ENCODE peak calls at places on chromosomes 13 and 19, in five cellular contexts. X is uterus, Z is cardiac muscle cell, O is HFF-Myc, H is left lung. J is an unnamed sample.

GRCh38 chr13:24288870-24289269 is 20.5 kb upstream of the C1QTNF9 start:
- DNase-seq in X (no peak), Z (no peak), O (no peak), H (no peak), J (no peak)

GRCh38 chr13:106118050-106118449 is 417.4 kb downstream of the EFNB2 start:
- DNase-seq in X (no peak), Z (peak; percentile 16), O (no peak), H (no peak), J (no peak)

GRCh38 chr19:1447944-1448343 is 2.0 kb upstream of the APC2 start:
- DNase-seq in X (no peak), Z (no peak), O (no peak), H (no peak), J (no peak)

GRCh38 chr19:55579766-55580621 is 654 bp downstream of the ZNF579 start:
- DNase-seq in X (no peak), Z (peak; percentile 44), O (no peak), H (peak; percentile 39), J (no peak)

GRCh38 chr13:31968473-31968872 is 63.1 kb upstream of the FRY start:
- DNase-seq in X (peak; percentile 24), Z (peak; percentile 47), O (no peak), H (peak; percentile 64), J (peak; percentile 54)

GRCh38 chr19:8355631-8356402 is 8.1 kb upstream of the ANGPTL4 start:
- DNase-seq in X (peak; percentile 55), Z (peak; percentile 97), O (peak; percentile 90), H (peak; percentile 70), J (no peak)

GRCh38 chr13:97337985-97338384 is 96.0 kb upstream of the RAP2A start:
- DNase-seq in X (no peak), Z (no peak), O (no peak), H (no peak), J (no peak)

GRCh38 chr13:29948246-29948645 is 97.8 kb upstream of the UBL3 start:
- DNase-seq in X (no peak), Z (no peak), O (no peak), H (no peak), J (no peak)

GRCh38 chr19:5562280-5562679 is 5.5 kb downstream of the TINCR start:
- DNase-seq in X (no peak), Z (no peak), O (no peak), H (no peak), J (no peak)

GRCh38 chr13:98535501-98536357 is 41.2 kb downstream of the STK24 start:
- DNase-seq in X (no peak), Z (no peak), O (no peak), H (no peak), J (no peak)

GRCh38 chr19:8506402-8506957 is 4.0 kb upstream of the PRAM1 start:
- DNase-seq in X (peak; percentile 35), Z (no peak), O (no peak), H (no peak), J (no peak)

GRCh38 chr19:19445911-19446361 is 40.5 kb downstream of the GATAD2A start:
- DNase-seq in X (no peak), Z (no peak), O (no peak), H (no peak), J (no peak)

GRCh38 chr13:89832827-89833226 is 1514.7 kb upstream of the MIR17HG start:
- DNase-seq in X (no peak), Z (no peak), O (no peak), H (no peak), J (no peak)

GRCh38 chr13:110070511-110071120 is 236.3 kb downstream of the COL4A1 start:
- DNase-seq in X (peak; percentile 43), Z (peak; percentile 75), O (no peak), H (no peak), J (no peak)

GRCh38 chr13:74730556-74731331 is 596.5 kb upstream of the KLF12 start:
- DNase-seq in X (no peak), Z (peak; percentile 46), O (no peak), H (no peak), J (no peak)